ENCODE peak calls at places on chromosomes 16 and 17, in six cellular contexts. M is AG04450, F is osteocyte, N is neural progenitor cell, X is fibroblast of lung, E is GM13976. C is an unnamed sample.

GRCh38 chr17:63842173-63842539 is 329 bp downstream of the SMARCD2 start:
- DNase-seq in M (no peak), F (no peak), N (no peak), X (no peak), E (no peak), C (no peak)

GRCh38 chr17:78986048-78986648 is 6.4 kb upstream of the LGALS3BP start:
- DNase-seq in M (no peak), F (no peak), N (no peak), X (peak), E (no peak), C (no peak)

GRCh38 chr17:66507103-66507923 is 204.9 kb downstream of the PRKCA start:
- DNase-seq in M (no peak), F (no peak), N (no peak), X (peak), E (no peak), C (no peak)

GRCh38 chr17:76772842-76773521 is 35.1 kb downstream of the MFSD11 start:
- DNase-seq in M (peak), F (no peak), N (peak), X (peak), E (no peak), C (no peak)

GRCh38 chr16:56848056-56848936 is 16.7 kb upstream of the SLC12A3 start:
- DNase-seq in M (no peak), F (no peak), N (no peak), X (peak), E (no peak), C (no peak)

GRCh38 chr17:44197980-44198720 is 1.5 kb downstream of the ATXN7L3 start:
- DNase-seq in M (no peak), F (no peak), N (peak), X (peak), E (peak), C (peak)

GRCh38 chr16:50395763-50396710 is 27.2 kb upstream of the BRD7 start:
- DNase-seq in M (no peak), F (peak), N (no peak), X (no peak), E (no peak), C (no peak)

GRCh38 chr17:78957076-78957475 is 22.6 kb downstream of the LGALS3BP start:
- DNase-seq in M (no peak), F (no peak), N (no peak), X (peak), E (no peak), C (no peak)

GRCh38 chr17:44110823-44111633 is 12.4 kb downstream of the HDAC5 start:
- DNase-seq in M (no peak), F (peak), N (peak), X (peak), E (peak), C (peak)

DNA sequence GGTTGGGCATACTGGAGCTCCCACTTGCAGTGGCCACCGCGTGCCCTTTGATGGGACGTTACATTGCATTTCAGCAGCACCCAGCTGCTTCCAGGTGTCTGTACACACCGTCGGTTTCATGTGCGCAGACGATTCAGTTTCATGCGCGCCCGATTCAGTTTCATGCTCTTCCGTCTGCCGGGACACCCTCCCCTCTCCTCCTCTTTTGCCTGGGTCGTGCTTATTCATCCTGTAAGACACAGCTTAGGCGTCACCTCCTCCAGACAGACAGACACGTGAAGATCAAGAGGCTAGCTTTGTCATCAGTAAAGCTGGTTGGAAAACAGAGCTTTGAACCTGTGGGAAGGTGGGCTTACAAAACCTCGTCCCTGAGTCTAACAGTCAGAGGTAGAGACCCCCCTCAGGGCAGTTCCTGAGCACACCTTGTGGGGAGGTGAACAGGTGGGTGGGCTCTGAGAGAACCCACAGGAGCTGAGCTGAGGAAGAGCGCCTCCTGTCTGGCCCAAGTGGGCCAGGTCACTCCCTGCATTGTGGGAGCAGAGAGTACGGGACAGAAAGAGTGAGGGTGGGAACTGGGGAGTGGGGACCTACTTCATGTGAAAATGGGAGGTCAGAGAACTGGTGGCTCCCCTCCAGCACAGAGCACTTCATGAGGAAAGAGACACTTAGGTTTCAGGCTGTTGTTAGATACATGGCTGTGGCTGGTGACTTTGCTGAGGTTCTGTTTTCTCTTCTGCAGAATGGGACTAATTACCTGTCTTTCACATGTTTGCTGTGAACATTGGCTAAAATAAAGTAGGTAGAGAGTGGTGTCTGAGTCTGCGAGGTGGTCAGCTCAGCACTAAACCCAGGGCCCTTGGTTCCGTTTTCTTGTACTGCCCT is 122.1 kb downstream of the SNX29 start:
- DNase-seq in M (no peak), F (no peak), N (no peak), X (no peak), E (no peak), C (no peak)
- TF ChIP-seq CTCF in M (no peak), F (no peak), N (peak), X (no peak), E (no peak), C (no peak)

GRCh38 chr17:3905017-3905486 is 11.2 kb downstream of the P2RX1 start:
- DNase-seq in M (no peak), F (no peak), N (no peak), X (no peak), E (no peak), C (no peak)

GRCh38 chr17:3906881-3907280 is 9.4 kb downstream of the P2RX1 start:
- DNase-seq in M (no peak), F (no peak), N (no peak), X (no peak), E (no peak), C (no peak)

GRCh38 chr17:3909257-3909656 is 7.0 kb downstream of the P2RX1 start:
- DNase-seq in M (no peak), F (no peak), N (no peak), X (no peak), E (no peak), C (no peak)

GRCh38 chr17:3910420-3911270 is 5.6 kb downstream of the P2RX1 start:
- DNase-seq in M (no peak), F (no peak), N (no peak), X (no peak), E (no peak), C (no peak)

DNA sequence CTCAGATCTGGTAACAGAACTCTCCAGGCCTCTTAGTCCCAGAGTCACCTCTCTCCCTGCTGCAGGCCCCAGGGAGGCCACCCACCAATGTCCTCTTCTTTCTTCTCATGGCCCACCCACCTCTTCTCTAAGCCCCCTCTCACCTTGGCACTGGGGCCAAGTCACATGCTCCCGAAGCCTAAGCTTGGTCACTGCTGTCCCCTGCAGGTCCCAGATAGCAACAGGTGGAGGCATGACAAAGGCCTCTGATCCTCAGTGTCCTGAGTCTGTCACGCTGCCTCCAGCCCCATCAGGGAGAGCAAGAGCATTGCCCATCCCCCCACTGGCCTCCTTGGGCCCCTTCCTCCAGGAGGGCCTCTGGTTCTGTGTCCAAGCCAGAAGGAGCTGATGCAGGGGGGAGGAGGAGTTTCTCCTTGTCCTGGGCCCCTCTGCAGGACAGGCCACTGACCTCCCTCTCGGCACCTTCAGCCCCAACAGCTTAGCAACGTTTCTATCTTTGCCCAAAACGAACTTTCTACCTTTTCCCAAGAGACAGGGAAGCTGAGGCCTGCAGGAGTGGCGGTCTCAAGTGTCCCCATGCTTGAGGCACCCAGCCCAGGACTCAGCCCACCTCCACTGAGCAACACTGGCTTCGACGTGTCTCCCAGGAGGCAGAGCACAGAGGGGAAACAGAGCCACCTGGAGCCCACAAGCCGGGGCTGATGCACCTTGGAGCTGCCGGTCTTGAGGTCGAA is 8.6 kb downstream of the P2RX1 start:
- DNase-seq in M (no peak), F (no peak), N (peak), X (no peak), E (no peak), C (no peak)
- TF ChIP-seq CTCF in M (peak), F (peak), N (peak), X (no peak), E (peak), C (peak)

DNA sequence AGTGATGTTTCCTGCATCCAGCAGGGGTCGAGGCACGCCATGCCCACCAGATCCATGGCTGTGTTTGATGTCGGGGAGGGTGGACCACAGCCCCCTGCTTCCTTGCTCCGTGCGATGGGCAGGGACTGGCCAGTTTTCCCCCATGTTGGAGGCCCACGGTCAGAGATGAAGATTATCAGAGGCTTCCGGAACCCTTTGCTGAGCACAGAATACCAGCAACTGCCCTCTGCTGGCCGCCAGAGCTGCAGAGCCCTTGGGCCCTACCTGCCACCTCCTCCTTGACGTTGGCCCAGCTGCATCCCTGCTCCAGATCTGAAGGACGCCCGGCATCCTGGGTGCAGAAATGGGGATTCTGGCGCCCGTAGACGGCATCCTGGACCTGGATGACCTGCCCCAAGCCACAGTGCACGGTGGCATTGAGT is 23.7 kb upstream of the BCO1 start:
- DNase-seq in M (no peak), F (no peak), N (peak), X (no peak), E (peak), C (no peak)
- TF ChIP-seq CTCF in M (peak), F (peak), N (peak), X (peak), E (no peak), C (peak)

GRCh38 chr16:67279296-67280089 is at the start of gene PLEKHG4:
- DNase-seq in M (no peak), F (no peak), N (peak), X (peak), E (peak), C (peak)
- TF ChIP-seq CTCF in M (peak), F (peak), N (peak), X (peak), E (peak), C (peak)

GRCh38 chr16:77786448-77786847 is 1.9 kb upstream of the VAT1L start:
- DNase-seq in M (no peak), F (no peak), N (no peak), X (no peak), E (no peak), C (no peak)

GRCh38 chr16:77782694-77783093 is 5.7 kb upstream of the VAT1L start:
- DNase-seq in M (no peak), F (no peak), N (no peak), X (no peak), E (peak), C (no peak)

GRCh38 chr16:77787452-77787851 is 912 bp upstream of the VAT1L start:
- DNase-seq in M (no peak), F (no peak), N (no peak), X (no peak), E (no peak), C (no peak)

GRCh38 chr16:77785365-77785764 is 3.0 kb upstream of the VAT1L start:
- DNase-seq in M (no peak), F (no peak), N (no peak), X (no peak), E (no peak), C (no peak)

GRCh38 chr16:77784441-77785356 is 3.7 kb upstream of the VAT1L start:
- DNase-seq in M (no peak), F (no peak), N (no peak), X (no peak), E (peak), C (no peak)
- TF ChIP-seq CTCF in M (peak), F (peak), N (peak), X (no peak), E (no peak), C (peak)

DNA sequence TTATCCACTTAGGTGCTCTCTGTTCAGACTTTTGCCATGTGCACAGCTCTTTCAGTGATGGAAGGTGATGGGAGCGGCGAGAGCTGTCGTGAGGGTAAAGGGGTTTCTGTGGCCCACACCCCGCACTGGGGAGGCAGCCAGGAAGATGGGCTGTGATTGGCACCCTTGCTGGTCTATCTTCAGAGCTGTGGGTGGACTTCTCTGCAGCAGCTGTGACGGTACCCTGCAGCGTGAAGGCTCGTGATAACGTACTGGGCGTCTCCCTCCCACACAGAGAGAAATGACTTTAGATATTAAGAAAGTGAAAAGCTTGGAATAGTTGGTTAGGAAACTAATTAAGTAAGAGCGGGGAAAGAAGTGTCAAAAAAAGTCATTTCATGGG is 45.8 kb downstream of the MPRIP start:
- DNase-seq in M (no peak), F (no peak), N (no peak), X (no peak), E (no peak), C (no peak)
- TF ChIP-seq CTCF in M (no peak), F (no peak), N (no peak), X (no peak), E (no peak), C (no peak)

GRCh38 chr17:81346908-81347349 is 48.3 kb upstream of the BAHCC1 start:
- DNase-seq in M (no peak), F (no peak), N (no peak), X (no peak), E (no peak), C (no peak)

GRCh38 chr17:81347437-81347836 is 47.8 kb upstream of the BAHCC1 start:
- DNase-seq in M (no peak), F (no peak), N (no peak), X (no peak), E (no peak), C (no peak)

GRCh38 chr17:81346090-81346907 is 49.0 kb upstream of the BAHCC1 start:
- DNase-seq in M (peak), F (peak), N (peak), X (peak), E (peak), C (peak)

GRCh38 chr17:81342700-81343070 is 47.6 kb upstream of the SLC38A10 start:
- DNase-seq in M (no peak), F (no peak), N (peak), X (peak), E (no peak), C (no peak)

DNA sequence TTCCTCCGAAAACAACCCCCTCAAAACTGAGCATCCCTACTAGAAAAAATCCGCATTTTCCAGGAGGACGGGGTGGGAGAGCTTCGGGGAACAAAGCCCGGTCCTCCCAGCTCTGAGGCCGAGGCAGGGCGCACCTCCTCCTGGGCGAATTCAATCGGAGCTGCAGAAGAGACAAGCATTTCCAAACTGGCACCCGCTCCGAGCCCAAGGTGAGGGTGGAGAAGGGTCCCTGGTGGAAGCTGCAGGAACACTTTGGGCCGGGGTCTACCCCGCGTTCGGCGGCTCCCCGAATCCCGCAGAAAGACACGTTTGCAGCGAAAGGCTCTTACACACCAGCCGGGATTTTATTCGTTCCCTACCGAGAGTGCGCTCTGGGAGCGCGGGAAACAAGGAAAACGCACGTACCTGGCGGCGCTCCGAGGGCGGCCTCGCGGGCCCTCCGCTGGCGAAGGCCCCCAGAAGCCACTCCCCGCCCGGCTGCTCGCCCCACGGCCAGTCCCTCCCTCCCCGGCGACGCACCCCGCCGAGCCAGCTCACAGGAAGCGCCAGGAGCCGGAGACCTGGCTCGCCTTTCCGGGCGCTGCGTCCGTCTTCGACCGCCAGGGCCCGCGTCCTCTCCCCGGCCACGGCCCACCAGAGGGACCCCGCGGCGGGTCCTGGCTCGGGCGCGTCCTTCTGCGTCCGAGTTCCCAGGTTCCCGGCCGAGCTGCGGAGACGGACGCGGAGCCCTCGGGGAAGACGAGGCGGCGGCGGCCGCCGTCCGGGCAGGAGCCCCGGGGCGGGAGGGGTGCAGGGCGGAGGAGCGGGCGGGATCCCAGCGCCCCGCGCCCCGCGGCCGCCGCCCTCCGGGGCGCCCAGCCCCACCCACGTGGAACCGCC is 49.8 kb upstream of the BAHCC1 start:
- DNase-seq in M (no peak), F (peak), N (peak), X (peak), E (peak), C (peak)
- TF ChIP-seq CTCF in M (peak), F (peak), N (peak), X (no peak), E (no peak), C (no peak)

DNA sequence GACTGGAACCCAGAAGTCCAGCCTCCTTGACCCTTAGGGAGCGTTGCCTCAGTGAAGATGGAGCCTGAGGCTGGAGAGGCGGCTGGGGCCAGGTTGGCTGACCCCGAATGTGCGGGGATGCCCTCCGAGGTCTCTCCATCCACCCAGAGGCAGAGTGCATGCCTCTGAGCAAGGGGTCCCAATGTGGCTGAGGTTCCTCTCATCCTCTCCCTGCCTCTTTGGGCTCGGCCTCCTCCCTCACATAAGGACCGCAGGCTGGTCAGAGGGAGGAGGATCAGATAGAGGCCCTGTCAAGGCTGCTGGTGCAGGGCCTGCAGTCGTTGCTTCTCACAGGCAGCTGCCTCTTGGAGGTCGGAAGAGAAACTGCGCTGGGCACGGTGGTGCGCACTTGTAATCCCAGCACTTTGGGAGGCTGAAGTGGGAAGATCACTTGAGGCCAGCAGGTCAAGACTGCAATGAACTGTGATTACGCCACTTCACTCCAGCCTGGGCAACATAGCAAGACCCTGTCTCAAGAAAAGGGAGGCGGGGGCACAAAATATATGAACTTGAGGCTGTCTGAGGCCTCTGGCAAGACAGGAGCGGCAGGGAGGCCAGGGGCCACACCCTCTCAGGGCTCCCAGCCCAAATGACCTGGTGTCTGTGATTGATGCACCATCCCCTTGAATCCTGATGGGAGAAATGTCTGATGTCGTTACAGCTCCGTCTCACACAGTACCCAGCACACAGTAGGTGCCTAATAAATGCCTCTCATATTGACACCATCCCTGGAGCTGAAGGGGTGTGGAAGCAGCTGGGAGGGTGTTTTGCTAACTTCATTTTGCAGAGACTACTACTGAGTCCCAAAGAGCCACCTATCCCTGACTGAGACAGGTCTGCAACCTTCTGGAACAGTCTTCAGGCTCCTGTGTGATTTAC is 220.1 kb upstream of the GSE1 start:
- DNase-seq in M (no peak), F (no peak), N (no peak), X (no peak), E (no peak), C (no peak)
- TF ChIP-seq CTCF in M (no peak), F (no peak), N (no peak), X (no peak), E (no peak), C (no peak)